ENCODE peak calls at places on chromosomes 4 and X, in six cellular contexts. Z is HCT116, P is GM12878, R is K562, W is HepG2, K is H1. H is an unnamed sample.

GRCh38 chrX:22063284-22063683 is 31.2 kb downstream of the PHEX start:
- DNase-seq in Z (no peak), P (peak), R (peak), W (no peak), K (no peak), H (no peak)

GRCh38 chr4:168220893-168221292 is 97.7 kb downstream of the DDX60 start:
- DNase-seq in Z (no peak), P (no peak), R (no peak), W (no peak), K (no peak), H (no peak)

GRCh38 chr4:75429208-75429607 is 85.0 kb downstream of the RCHY1 start:
- DNase-seq in Z (no peak), P (no peak), R (no peak), W (no peak), K (no peak), H (no peak)

GRCh38 chrX:42704454-42704853 is 73.5 kb downstream of the PPP1R2C start:
- DNase-seq in Z (no peak), P (no peak), R (no peak), W (no peak), K (no peak), H (no peak)

GRCh38 chr4:3451956-3452355 is 10.2 kb downstream of the HGFAC start:
- DNase-seq in Z (no peak), P (no peak), R (no peak), W (no peak), K (no peak), H (no peak)

GRCh38 chrX:6363193-6363592 is 134.5 kb upstream of the NLGN4X start:
- DNase-seq in Z (no peak), P (no peak), R (no peak), W (no peak), K (no peak), H (no peak)

GRCh38 chr4:124188601-124189000 is 523.9 kb downstream of the ANKRD50 start:
- DNase-seq in Z (no peak), P (no peak), R (no peak), W (no peak), K (no peak), H (no peak)

GRCh38 chrX:94329182-94329581 is 655.2 kb downstream of the FAM133A start:
- DNase-seq in Z (no peak), P (no peak), R (no peak), W (no peak), K (no peak), H (no peak)

GRCh38 chr4:73439445-73439844 is 3.4 kb downstream of the AFP start:
- DNase-seq in Z (no peak), P (no peak), R (no peak), W (no peak), K (no peak), H (no peak)

DNA sequence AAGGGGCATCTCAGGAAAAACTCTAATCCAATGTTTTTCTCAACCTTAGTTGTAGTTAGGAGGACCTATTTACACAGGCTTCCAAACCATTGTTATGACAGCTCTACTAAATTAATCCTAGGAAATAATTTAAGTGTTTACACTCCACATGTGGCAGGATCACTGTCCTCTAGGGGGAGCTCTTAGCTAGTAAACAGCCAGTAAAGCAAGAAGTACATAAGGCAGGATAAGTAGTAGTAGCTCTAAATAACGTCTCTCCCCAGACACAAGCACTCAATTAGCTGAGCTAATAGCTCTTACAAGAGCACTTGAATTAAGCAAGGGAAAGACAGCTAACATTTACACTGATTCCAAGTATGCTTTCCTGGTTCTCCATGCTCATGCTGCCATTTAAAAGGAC is 37.3 kb downstream of the NUDT11 start:
- DNase-seq in Z (peak), P (no peak), R (peak), W (peak), K (no peak), H (peak)
- TF ChIP-seq ATF3 in Z (no peak), P (no peak), R (no peak), W (no peak), K (no peak), H (no peak)

GRCh38 chrX:84501798-84502628 is at the start of gene HDX:
- DNase-seq in Z (no peak), P (peak), R (no peak), W (peak), K (no peak), H (peak)
- TF ChIP-seq ATF3 in Z (no peak), P (no peak), R (no peak), W (no peak), K (no peak), H (peak)

GRCh38 chr4:80240976-80241375 is 25.5 kb upstream of the FGF5 start:
- DNase-seq in Z (no peak), P (peak), R (no peak), W (no peak), K (no peak), H (no peak)

GRCh38 chr4:80235451-80235850 is 31.0 kb upstream of the FGF5 start:
- DNase-seq in Z (no peak), P (no peak), R (no peak), W (no peak), K (no peak), H (no peak)

GRCh38 chr4:80239480-80239879 is 27.0 kb upstream of the FGF5 start:
- DNase-seq in Z (no peak), P (no peak), R (no peak), W (no peak), K (no peak), H (no peak)

GRCh38 chr4:80233390-80233789 is 33.1 kb upstream of the FGF5 start:
- DNase-seq in Z (no peak), P (no peak), R (no peak), W (no peak), K (no peak), H (no peak)

GRCh38 chr4:80237992-80238391 is 28.5 kb upstream of the FGF5 start:
- DNase-seq in Z (no peak), P (no peak), R (no peak), W (no peak), K (no peak), H (no peak)
- TF ChIP-seq ATF3 in Z (no peak), P (no peak), R (no peak), W (no peak), K (no peak), H (no peak)

GRCh38 chrX:123807825-123808416 is 51.9 kb upstream of the XIAP start:
- DNase-seq in Z (no peak), P (no peak), R (no peak), W (no peak), K (no peak), H (no peak)

GRCh38 chrX:123797543-123798447 is 62.1 kb upstream of the XIAP start:
- DNase-seq in Z (no peak), P (no peak), R (no peak), W (peak), K (no peak), H (no peak)

DNA sequence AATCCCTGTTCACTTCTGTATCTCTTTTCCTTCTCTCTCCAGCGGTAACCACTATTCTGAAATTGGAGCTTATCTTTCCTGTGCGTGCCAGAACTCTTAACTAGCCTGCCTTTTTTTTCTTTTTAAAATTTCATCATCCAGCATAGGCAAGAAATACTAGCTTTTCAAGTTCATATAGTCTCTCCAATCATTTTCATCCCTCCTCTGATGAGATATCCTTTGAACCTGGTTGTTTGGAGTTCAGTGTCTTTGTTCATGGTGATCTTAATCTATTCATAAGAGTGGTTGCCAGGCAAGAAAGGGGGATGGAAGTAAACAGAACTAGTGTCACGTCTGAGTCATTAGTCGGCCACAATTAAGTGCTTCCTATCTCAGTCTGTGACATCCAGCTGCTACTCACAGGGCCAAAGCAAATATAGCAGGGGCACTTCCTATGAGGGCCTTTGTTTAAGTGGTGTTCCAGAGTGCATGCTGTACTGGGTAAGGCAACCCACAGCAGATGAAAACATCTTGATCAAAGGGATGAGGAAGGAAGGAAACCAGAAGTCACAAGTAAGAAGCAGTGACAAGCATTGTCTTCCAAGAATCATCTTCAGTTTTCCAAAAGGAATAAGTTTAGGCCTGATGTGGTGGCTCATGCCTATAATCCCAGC is 56.4 kb upstream of the XIAP start:
- DNase-seq in Z (peak), P (no peak), R (peak), W (peak), K (no peak), H (no peak)
- TF ChIP-seq ATF3 in Z (no peak), P (no peak), R (peak), W (peak), K (no peak), H (no peak)

GRCh38 chr4:112700679-112701078 is 63.7 kb downstream of the LARP7 start:
- DNase-seq in Z (no peak), P (no peak), R (no peak), W (no peak), K (no peak), H (no peak)
- TF ChIP-seq ATF3 in Z (no peak), P (no peak), R (no peak), W (no peak), K (no peak), H (no peak)

GRCh38 chrX:40663880-40664630 is 16.7 kb upstream of the CXorf38 start:
- DNase-seq in Z (no peak), P (no peak), R (peak), W (no peak), K (no peak), H (peak)
- TF ChIP-seq ATF3 in Z (no peak), P (no peak), R (no peak), W (no peak), K (no peak), H (no peak)

GRCh38 chrX:134721766-134722532 is 63.7 kb upstream of the PLAC1 start:
- DNase-seq in Z (no peak), P (no peak), R (no peak), W (no peak), K (no peak), H (no peak)
- TF ChIP-seq ATF3 in Z (no peak), P (no peak), R (no peak), W (no peak), K (no peak), H (no peak)